ENCODE peak calls at places on chromosomes 2 and 18, in five cellular contexts. L is IMR-90; W is mammary epithelial cell; C is CD8-positive, alpha-beta T cell; Q is HCT116. S is an unnamed sample.

GRCh38 chr2:216029416-216030129 is 16.2 kb upstream of the MREG start:
- DNase-seq in C (no peak), W (no peak), L (peak), Q (no peak), S (peak)

GRCh38 chr2:98805412-98806265 is 74.7 kb upstream of the MGAT4A start:
- DNase-seq in Q (no peak), L (peak), W (peak), C (no peak), S (peak)

GRCh38 chr2:740446-741293 is 63.5 kb upstream of the TMEM18 start:
- DNase-seq in C (no peak), L (peak), W (peak), Q (peak), S (peak)

GRCh38 chr2:105744909-105745853 is at the start of gene NCK2:
- DNase-seq in C (no peak), W (no peak), L (peak), Q (no peak), S (peak)

GRCh38 chr18:49343179-49343578 is 117.3 kb downstream of the DYM start:
- DNase-seq in W (no peak), Q (no peak), L (no peak), C (no peak), S (no peak)

GRCh38 chr2:203928849-203929248 is 7.7 kb upstream of the ICOS start:
- DNase-seq in C (no peak), W (no peak), Q (no peak), L (peak), S (peak)

GRCh38 chr2:60806988-60807681 is 51.1 kb downstream of the PAPOLG start:
- DNase-seq in C (peak), W (peak), Q (no peak), L (peak), S (peak)

GRCh38 chr18:55663891-55664290 is 75.9 kb upstream of the TCF4 start:
- DNase-seq in L (no peak), Q (no peak), W (no peak), C (no peak), S (no peak)

GRCh38 chr2:214465386-214466146 is 54.7 kb downstream of the VWC2L start:
- DNase-seq in Q (no peak), L (peak), C (no peak), W (peak), S (peak)

GRCh38 chr2:17756629-17757028 is 2.7 kb downstream of the GEN1 start:
- DNase-seq in W (no peak), Q (no peak), C (no peak), L (peak), S (peak)

GRCh38 chr2:53594586-53594918 is 173.1 kb upstream of the CHAC2 start:
- DNase-seq in L (no peak), W (no peak), C (no peak), Q (no peak), S (no peak)

GRCh38 chr2:233331536-233331935 is 22.8 kb upstream of the DGKD start:
- DNase-seq in C (peak), W (no peak), L (no peak), Q (no peak), S (no peak)

GRCh38 chr18:55743133-55743532 is 155.1 kb upstream of the TCF4 start:
- DNase-seq in Q (no peak), L (peak), W (no peak), C (no peak), S (no peak)

GRCh38 chr18:27750014-27750413 is 426.9 kb downstream of the CDH2 start:
- DNase-seq in L (peak), C (no peak), W (peak), Q (peak), S (peak)

GRCh38 chr2:38406597-38407110 is 29.6 kb upstream of the ATL2 start:
- DNase-seq in W (peak), C (no peak), L (no peak), Q (no peak), S (peak)

GRCh38 chr2:9226458-9227380 is 20.1 kb downstream of the ASAP2 start:
- DNase-seq in Q (no peak), C (no peak), W (no peak), L (no peak), S (no peak)

GRCh38 chr2:232854082-232854481 is 16.0 kb upstream of the SNORC start:
- DNase-seq in W (peak), C (no peak), L (peak), Q (peak), S (peak)

GRCh38 chr18:7394041-7394440 is 163.2 kb downstream of the LRRC30 start:
- DNase-seq in Q (no peak), L (no peak), W (no peak), C (no peak), S (no peak)

GRCh38 chr18:33914399-33914798 is 310.3 kb downstream of the NOL4 start:
- DNase-seq in C (no peak), L (no peak), Q (no peak), W (peak), S (no peak)

GRCh38 chr2:233409286-233409991 is 55.1 kb downstream of the DGKD start:
- DNase-seq in W (no peak), L (no peak), C (peak), Q (no peak), S (peak)

GRCh38 chr18:7395566-7395965 is 164.7 kb downstream of the LRRC30 start:
- DNase-seq in C (no peak), L (no peak), W (no peak), Q (no peak), S (no peak)

GRCh38 chr2:138500592-138501426 is 761 bp upstream of the SPOPL start:
- DNase-seq in W (no peak), Q (no peak), L (no peak), C (no peak), S (no peak)

GRCh38 chr2:133591164-133591563 is 22.9 kb upstream of the NCKAP5 start:
- DNase-seq in L (no peak), Q (no peak), W (no peak), C (no peak), S (peak)

GRCh38 chr2:58101500-58101899 is 54.9 kb downstream of the VRK2 start:
- DNase-seq in Q (no peak), L (peak), W (no peak), C (no peak), S (peak)

GRCh38 chr2:157488877-157489276 is 45.0 kb upstream of the CYTIP start:
- DNase-seq in Q (no peak), L (no peak), W (no peak), C (no peak), S (no peak)

GRCh38 chr2:120632796-120633646 is 102.6 kb upstream of the GLI2 start:
- DNase-seq in Q (no peak), W (no peak), C (no peak), L (no peak), S (no peak)

GRCh38 chr2:34241905-34242740 is 643.0 kb upstream of the FAM98A start:
- DNase-seq in L (no peak), C (no peak), W (no peak), Q (no peak), S (no peak)

GRCh38 chr2:72325592-72326422 is 178.1 kb upstream of the CYP26B1 start:
- DNase-seq in L (peak), C (no peak), W (no peak), Q (no peak), S (peak)

GRCh38 chr2:240868286-240869108 is at the start of gene AGXT:
- DNase-seq in Q (no peak), W (no peak), L (peak), C (no peak), S (peak)

GRCh38 chr2:219243291-219243761 is 1.9 kb downstream of the GLB1L start:
- DNase-seq in W (no peak), L (no peak), C (no peak), Q (no peak), S (peak)

GRCh38 chr2:23482188-23482587 is 97.2 kb downstream of the KLHL29 start:
- DNase-seq in W (no peak), Q (no peak), C (no peak), L (no peak), S (no peak)

DNA sequence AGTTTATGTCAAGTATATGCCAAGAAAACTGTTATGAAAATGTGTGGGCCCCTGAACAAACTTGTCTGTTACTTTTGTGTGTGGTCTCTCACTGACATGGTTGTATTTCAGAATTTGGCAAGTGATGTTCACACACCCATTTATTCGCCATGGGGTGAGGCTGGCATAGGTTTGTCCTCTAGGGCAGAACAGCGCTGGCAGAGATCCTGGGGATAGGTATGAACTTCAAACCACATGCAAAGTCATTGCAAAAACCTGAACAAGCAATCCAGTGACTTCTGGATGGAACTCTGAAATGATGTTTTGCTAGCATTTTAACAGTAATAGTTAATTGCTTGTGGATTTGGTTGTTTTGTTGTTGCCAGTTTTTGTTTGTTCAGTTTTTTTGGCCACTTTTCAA is 78.4 kb downstream of the MDH1 start:
- DNase-seq in W (peak), Q (no peak), C (no peak), L (no peak), S (peak)
- TF ChIP-seq CTCF in W (peak), Q (no peak), C (no peak), L (no peak), S (no peak)

DNA sequence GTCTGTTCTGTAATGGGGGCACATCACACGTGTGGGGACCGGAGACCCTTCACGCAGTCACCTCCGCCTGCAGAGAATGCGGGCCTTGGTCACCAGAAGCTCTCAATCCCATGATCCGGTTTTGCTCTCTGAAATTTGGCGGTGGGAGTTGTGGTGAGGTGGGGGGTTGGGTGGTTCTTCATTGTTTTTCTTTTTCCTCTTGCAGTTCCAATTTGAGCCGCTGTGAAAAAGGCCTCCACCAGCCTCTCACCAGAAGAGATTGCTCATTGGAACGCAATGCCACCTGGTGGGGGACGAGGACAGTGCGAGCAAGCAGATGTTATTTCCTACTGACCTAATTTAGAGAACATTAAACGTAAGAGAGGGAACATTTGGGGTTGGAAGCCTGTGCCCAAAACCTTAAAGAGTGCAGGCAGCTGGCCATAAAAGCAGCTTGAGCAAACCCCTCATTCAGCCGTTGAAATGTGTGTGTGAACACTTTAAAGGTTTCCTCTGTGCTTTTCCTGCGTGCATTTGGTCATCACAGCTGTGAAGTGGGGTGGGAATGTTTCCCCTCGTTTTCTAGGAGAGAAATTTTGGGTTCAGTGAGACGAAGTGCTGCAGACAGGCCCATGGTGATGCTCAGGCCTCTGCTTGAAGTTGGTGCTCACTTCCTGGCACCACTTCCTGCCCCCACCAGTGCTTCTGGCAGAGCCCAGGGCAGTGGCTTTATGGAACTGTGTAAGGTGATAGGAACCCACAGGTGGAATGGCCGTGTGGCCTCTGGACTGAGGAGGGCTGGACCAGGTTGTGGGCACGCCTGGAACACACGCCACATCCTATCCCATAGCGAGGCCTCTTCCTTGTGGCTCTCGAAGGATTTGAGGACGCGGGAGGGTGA is 61.7 kb downstream of the ZCCHC2 start:
- DNase-seq in C (peak), L (peak), Q (peak), W (peak), S (peak)
- H3K4me3 ChIP-seq in C (no peak), L (no peak), Q (no peak), W (no peak), S (peak)

GRCh38 chr2:10629819-10630532 is 59.8 kb downstream of the NOL10 start:
- DNase-seq in C (no peak), W (no peak), L (no peak), Q (no peak), S (no peak)
- TF ChIP-seq CTCF in C (no peak), W (no peak), L (no peak), Q (no peak), S (no peak)

DNA sequence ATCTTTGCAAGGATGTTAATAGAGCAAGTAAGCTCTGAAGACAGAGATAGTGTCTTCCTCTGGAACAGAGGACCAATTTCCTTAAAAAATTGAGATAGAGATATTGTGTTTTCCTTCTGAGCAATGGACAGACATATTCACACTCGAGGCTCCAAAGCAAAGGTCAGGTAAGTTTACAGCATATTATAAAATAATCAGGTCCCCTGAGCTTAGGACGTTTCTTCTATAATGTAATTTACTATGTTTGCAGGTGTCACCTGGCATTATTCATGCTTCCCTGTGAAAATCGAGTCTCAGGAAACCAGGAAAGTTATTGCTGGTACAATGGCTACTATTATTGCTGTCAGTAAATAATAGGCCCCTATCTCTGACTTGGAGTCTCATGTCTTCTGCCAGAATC is 1135.8 kb upstream of the ACVR2A start:
- DNase-seq in W (no peak), C (no peak), L (no peak), Q (no peak), S (no peak)
- H3K4me3 ChIP-seq in W (no peak), C (no peak), L (no peak), Q (no peak), S (no peak)

GRCh38 chr18:57444301-57444759 is 9.2 kb downstream of the ONECUT2 start:
- DNase-seq in C (no peak), L (no peak), Q (no peak), W (no peak), S (no peak)

GRCh38 chr18:57443716-57444115 is 8.5 kb downstream of the ONECUT2 start:
- DNase-seq in L (no peak), Q (no peak), W (no peak), C (no peak), S (no peak)

GRCh38 chr18:57447154-57447621 is 12.0 kb downstream of the ONECUT2 start:
- DNase-seq in L (peak), W (no peak), Q (no peak), C (no peak), S (peak)

GRCh38 chr18:57445488-57446319 is 10.5 kb downstream of the ONECUT2 start:
- DNase-seq in L (no peak), Q (no peak), W (no peak), C (no peak), S (no peak)

DNA sequence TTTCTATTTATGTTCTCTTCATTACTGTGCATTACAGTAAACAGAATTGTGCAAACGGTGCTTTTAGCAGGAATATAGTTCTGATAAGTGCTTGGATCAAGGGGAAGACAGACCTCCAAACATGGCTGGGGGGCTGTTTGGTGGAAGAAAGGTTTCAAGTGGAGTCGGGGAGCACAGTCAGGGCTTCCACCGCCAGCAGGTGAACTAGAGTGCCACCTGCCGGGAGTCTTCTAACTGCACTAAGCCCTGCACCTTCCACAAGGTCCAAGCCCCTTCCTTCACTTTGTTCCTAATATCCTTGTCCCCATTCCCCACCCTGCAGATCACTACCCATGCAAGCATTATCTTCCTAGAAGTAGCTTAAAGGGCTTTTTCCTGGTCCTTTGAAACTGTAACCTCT is 11.1 kb downstream of the ONECUT2 start:
- DNase-seq in C (no peak), W (no peak), L (peak), Q (no peak), S (peak)
- TF ChIP-seq CTCF in C (no peak), W (peak), L (peak), Q (peak), S (peak)

DNA sequence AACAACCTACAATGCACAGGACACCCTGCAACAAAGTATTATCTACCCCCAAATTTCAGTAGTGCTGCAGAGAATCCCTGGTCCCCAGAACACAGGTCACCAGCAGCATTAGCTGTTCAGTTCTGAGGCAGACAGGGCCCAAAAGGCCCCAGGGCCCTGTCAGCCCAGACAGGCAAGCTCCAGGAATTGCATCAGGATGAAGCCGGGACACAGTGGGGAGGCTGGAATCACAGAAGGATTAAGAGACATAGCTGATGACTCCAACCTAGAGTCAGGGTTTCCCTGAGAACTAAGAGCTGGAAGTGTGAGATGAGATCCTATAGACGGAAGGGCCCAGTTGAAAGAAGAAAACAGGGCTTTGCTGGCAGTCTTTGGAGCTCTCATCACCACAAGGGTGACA is 148.1 kb downstream of the GALNT14 start:
- DNase-seq in L (no peak), Q (no peak), C (no peak), W (no peak), S (no peak)
- H3K4me3 ChIP-seq in L (no peak), Q (no peak), C (no peak), W (no peak), S (no peak)

GRCh38 chr18:292271-292670 is 24.4 kb upstream of the THOC1 start:
- DNase-seq in W (no peak), C (no peak), Q (no peak), L (no peak), S (peak)
- TF ChIP-seq CTCF in W (no peak), C (no peak), Q (peak), L (peak), S (peak)

DNA sequence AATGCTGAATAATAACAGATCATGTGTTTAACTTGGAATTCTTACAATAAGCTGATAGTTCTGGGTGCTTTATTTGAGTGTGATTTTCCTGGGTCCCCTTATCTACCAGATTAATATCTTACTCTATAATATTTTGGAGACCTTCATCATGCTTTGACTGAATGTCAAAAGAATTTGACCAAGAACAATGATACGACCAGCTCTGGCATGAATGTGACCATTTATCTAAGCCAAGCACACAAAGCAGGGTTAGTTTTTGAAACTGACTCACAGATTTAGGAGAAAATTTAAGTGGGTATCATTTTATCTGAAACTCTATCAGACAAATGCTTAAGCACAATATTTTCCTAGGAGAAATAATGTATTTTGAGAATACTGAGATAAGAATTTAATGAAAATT is 677.0 kb downstream of the NYAP2 start:
- DNase-seq in W (no peak), L (no peak), C (no peak), Q (no peak), S (no peak)
- H3K4me3 ChIP-seq in W (no peak), L (no peak), C (no peak), Q (no peak), S (no peak)

GRCh38 chr2:131104487-131105155 is 515 bp upstream of the PLEKHB2 start:
- DNase-seq in L (peak), C (peak), W (peak), Q (peak), S (peak)

GRCh38 chr2:131105950-131106801 is 1.0 kb downstream of the PLEKHB2 start:
- DNase-seq in C (no peak), Q (no peak), W (peak), L (peak), S (peak)

DNA sequence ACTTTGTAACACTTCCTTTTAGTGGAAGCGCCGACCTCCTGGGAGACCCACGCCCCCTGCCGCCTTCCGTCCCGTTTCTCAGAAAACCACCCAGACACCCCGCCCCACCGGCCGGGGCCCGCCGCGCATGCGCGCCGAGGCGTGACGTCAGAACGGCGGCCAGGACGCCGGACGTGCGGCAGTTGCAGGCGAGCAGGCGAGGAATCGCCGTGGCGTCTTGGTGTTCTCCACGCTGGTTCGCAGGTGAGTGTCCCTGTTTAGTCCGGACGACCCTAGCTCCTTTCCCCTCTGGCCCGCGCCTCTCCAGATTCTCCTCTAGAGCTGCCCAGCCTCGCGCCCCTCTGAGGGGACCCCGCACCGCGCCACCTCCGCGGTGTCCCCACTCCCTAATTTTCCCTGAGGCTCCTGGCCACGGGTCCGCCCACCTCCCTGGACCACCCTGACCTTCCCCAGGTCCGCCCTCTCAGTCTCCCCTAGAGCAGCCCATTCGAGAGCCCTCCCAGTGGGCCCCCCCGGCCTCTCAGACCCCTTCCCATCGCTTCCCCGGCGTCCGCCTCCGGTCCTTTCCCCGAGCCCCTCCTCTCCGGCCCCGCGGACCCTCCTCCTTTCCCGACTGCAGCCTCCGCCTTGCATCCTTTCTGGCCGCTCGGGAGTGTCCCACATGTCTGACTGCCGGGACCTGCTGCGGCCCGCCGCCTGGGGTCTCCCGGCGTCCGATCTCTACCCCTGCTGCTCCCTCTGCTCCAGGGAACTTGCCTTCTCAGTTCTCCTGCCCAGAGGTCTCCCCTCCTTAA is at the start of gene PLEKHB2:
- DNase-seq in Q (peak), C (peak), W (peak), L (peak), S (peak)
- TF ChIP-seq CTCF in Q (no peak), C (no peak), W (peak), L (peak), S (peak)

S was measured in choroid plexus epithelial cell.